ENCODE peak calls at places on chromosomes 7 and 10, in ten cellular contexts. U is gastrocnemius medialis, E is testis, O is fibroblast of mammary gland, A is choroid plexus epithelial cell, Y is HFFc6, F is GM13976, N is Panc1, B is PC-3, Z is endothelial cell. L is an unnamed sample.

GRCh38 chr7:35875292-35875691 is 74.4 kb downstream of the SEPTIN7 start:
- DNase-seq in B (no peak), O (peak), U (no peak), Y (peak), Z (no peak), F (no peak), N (no peak), E (no peak), A (peak), L (no peak)

GRCh38 chr10:20004087-20004523 is 187.9 kb downstream of the PLXDC2 start:
- DNase-seq in Y (no peak), B (no peak), E (peak), O (peak), F (no peak), Z (no peak), A (peak), N (no peak), U (no peak), L (no peak)

GRCh38 chr7:1314021-1314907 is 81.6 kb downstream of the UNCX start:
- DNase-seq in F (no peak), Z (no peak), E (no peak), N (no peak), B (no peak), O (no peak), A (no peak), U (no peak), Y (no peak), L (no peak)

GRCh38 chr10:95785317-95785716 is 29.4 kb downstream of the ENTPD1 start:
- DNase-seq in F (no peak), E (no peak), N (no peak), B (no peak), U (no peak), Y (no peak), A (no peak), O (no peak), Z (no peak), L (no peak)

GRCh38 chr10:59079386-59080226 is 96.8 kb upstream of the PHYHIPL start:
- DNase-seq in Z (no peak), U (no peak), F (no peak), Y (peak), B (peak), O (peak), N (no peak), A (peak), E (no peak), L (no peak)

GRCh38 chr10:74921744-74922143 is 95.3 kb downstream of the KAT6B start:
- DNase-seq in Y (no peak), F (no peak), A (peak), Z (no peak), E (peak), N (no peak), U (no peak), B (no peak), O (peak), L (no peak)

GRCh38 chr10:103580011-103580410 is 86.5 kb downstream of the NEURL1 start:
- DNase-seq in O (no peak), A (no peak), U (peak), E (no peak), Y (no peak), B (no peak), N (no peak), F (no peak), Z (no peak), L (no peak)

GRCh38 chr10:100100651-100101525 is 19.2 kb upstream of the CPN1 start:
- DNase-seq in E (no peak), O (peak), Y (peak), A (peak), U (no peak), Z (no peak), F (no peak), N (peak), B (peak), L (no peak)

GRCh38 chr7:20529260-20529659 is 86.2 kb upstream of the ABCB5 start:
- DNase-seq in N (no peak), F (no peak), Z (no peak), O (no peak), U (no peak), Y (no peak), A (no peak), E (no peak), B (no peak), L (no peak)

GRCh38 chr7:116252249-116252648 is 41.9 kb downstream of the TES start:
- DNase-seq in Z (no peak), Y (no peak), U (no peak), N (no peak), B (no peak), E (no peak), F (no peak), O (no peak), A (no peak), L (no peak)

GRCh38 chr7:116251675-116252074 is 41.3 kb downstream of the TES start:
- DNase-seq in N (no peak), F (no peak), Z (no peak), E (no peak), U (no peak), O (no peak), B (no peak), A (no peak), Y (no peak), L (no peak)

GRCh38 chr7:116246357-116246756 is 36.0 kb downstream of the TES start:
- DNase-seq in Y (no peak), F (no peak), U (no peak), A (no peak), Z (no peak), E (no peak), B (no peak), N (no peak), O (no peak), L (no peak)

GRCh38 chr7:116249969-116250553 is 39.7 kb downstream of the TES start:
- DNase-seq in E (no peak), Z (peak), B (peak), Y (peak), N (no peak), A (peak), U (no peak), F (no peak), O (peak), L (no peak)
- TF ChIP-seq CTCF in E (no peak), Z (peak), B (peak), Y (peak), N (peak), A (peak), U (no peak), F (no peak), O (peak), L (no peak)

DNA sequence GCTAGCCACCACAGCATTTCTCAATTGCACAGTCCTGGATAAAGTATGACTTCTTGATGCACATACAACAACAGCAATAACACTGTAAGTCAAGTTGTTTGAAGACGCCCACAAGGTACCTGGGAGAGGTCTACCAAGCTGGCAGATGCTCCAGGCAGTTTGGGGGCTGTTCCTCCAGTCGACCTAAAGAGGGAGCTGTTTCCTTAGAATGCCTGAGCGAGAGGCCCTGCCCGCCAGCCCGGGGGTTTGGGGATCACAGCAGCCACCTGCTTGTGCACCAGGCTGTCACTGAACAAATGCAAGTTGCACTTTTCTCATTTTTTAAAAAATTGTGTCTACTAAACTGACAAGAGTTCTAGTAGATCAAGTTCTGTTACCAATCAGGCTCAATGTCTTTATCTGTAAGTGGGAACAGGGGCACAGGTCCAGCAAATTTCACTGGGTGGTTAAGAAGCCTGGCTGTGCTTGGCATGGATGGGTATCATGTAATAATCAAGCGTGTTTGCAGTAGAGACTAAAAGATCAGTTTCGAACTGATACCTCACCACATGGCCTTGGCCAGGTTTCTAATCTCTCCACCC is 193.8 kb upstream of the ADO start:
- DNase-seq in F (peak), Y (peak), N (no peak), O (peak), B (peak), A (peak), Z (peak), U (no peak), E (peak), L (peak)
- TF ChIP-seq CTCF in F (peak), Y (peak), N (peak), O (peak), B (peak), A (peak), Z (peak), U (peak), E (peak), L (peak)

GRCh38 chr10:71269301-71270288 is 49.5 kb upstream of the SLC29A3 start:
- DNase-seq in U (no peak), Z (no peak), O (peak), N (no peak), Y (no peak), A (peak), F (no peak), E (peak), B (no peak), L (no peak)

GRCh38 chr10:71268751-71269150 is 50.3 kb upstream of the SLC29A3 start:
- DNase-seq in U (peak), O (peak), N (no peak), Z (no peak), E (peak), F (no peak), B (no peak), Y (no peak), A (no peak), L (no peak)

GRCh38 chr10:71271626-71272025 is 47.4 kb upstream of the SLC29A3 start:
- DNase-seq in O (no peak), Z (no peak), F (no peak), Y (no peak), N (no peak), U (no peak), E (no peak), B (no peak), A (no peak), L (no peak)

GRCh38 chr10:71270821-71271220 is 48.2 kb upstream of the SLC29A3 start:
- DNase-seq in E (no peak), Y (no peak), F (no peak), Z (no peak), A (no peak), B (no peak), O (no peak), U (no peak), N (no peak), L (no peak)

DNA sequence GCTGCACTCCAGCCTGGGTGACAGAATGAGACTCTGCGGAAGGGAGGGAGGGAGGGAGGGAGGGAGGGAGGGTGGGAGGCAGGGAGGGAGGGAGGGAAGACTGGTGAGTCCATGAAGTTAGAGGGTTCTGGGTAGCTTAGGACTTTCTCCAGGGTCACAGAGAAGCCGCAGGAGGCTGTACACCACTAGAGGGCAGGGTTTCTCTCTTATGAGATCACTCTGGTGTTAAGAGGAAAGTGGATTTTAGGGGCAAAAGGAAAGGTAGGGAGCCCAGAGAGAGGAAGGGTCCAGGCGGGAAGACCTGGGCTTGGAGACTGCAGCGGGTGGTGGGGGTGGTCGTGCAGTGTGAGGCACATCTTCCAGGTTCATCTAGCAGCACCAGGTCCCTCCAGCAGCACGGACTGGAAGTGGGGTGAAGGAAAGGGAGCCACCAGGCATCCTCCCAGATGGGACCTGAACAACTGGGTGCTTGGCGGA is 48.7 kb upstream of the SLC29A3 start:
- DNase-seq in N (peak), O (peak), U (no peak), B (peak), E (peak), F (peak), Z (peak), A (peak), Y (peak), L (no peak)
- TF ChIP-seq CTCF in N (peak), O (peak), U (no peak), B (peak), E (peak), F (peak), Z (peak), A (peak), Y (peak), L (no peak)

GRCh38 chr7:44326261-44327125 is 1.1 kb upstream of the CAMK2B start:
- DNase-seq in N (no peak), U (no peak), Z (no peak), E (no peak), F (no peak), B (no peak), A (no peak), O (no peak), Y (no peak), L (no peak)

GRCh38 chr7:44327981-44328380 is 2.6 kb upstream of the CAMK2B start:
- DNase-seq in B (no peak), U (no peak), A (no peak), E (no peak), Z (no peak), O (no peak), N (no peak), F (no peak), Y (no peak), L (no peak)

GRCh38 chr7:44325181-44325671 is at the start of gene CAMK2B:
- DNase-seq in Y (no peak), A (no peak), N (no peak), E (no peak), Z (no peak), U (no peak), F (peak), O (no peak), B (no peak), L (no peak)

GRCh38 chr7:44324204-44325126 is 929 bp downstream of the CAMK2B start:
- DNase-seq in A (no peak), N (no peak), U (no peak), B (no peak), E (no peak), Y (no peak), F (no peak), Z (no peak), O (no peak), L (no peak)

GRCh38 chr7:44325811-44326241 is 432 bp upstream of the CAMK2B start:
- DNase-seq in A (no peak), Z (no peak), N (no peak), O (no peak), E (no peak), Y (no peak), U (no peak), F (no peak), B (no peak), L (no peak)
- TF ChIP-seq CTCF in A (no peak), Z (no peak), N (no peak), O (no peak), E (no peak), Y (no peak), U (no peak), F (no peak), B (no peak), L (no peak)

GRCh38 chr10:625335-625699 is 64.2 kb downstream of the DIP2C start:
- DNase-seq in N (no peak), Z (no peak), A (no peak), O (no peak), E (peak), Y (no peak), F (no peak), U (peak), B (no peak), L (no peak)
- TF ChIP-seq CTCF in N (no peak), Z (no peak), A (no peak), O (no peak), E (no peak), Y (no peak), F (no peak), U (no peak), B (no peak), L (no peak)

DNA sequence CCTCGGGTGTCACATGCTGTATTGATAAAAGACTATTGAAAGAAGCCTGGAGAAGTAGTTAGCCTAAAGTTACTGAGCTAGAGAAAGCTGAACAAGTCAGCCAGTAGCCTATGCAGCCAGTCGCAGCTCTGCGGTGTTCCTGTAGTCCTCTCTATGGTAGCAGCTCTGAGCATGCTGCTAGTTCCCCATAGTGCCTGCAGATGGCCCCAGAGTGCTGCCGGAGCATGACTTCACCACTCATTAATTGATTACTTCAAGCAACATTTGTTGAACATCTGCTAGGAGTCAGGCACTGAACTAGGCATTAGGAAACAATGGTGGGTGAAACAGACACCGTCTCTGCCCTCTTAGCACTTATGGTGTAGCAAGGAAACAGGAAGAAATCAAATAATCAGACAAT is 422.7 kb downstream of the SORCS3 start:
- DNase-seq in A (peak), B (peak), E (peak), Y (no peak), N (peak), Z (peak), U (no peak), O (peak), F (no peak), L (no peak)
- TF ChIP-seq CTCF in A (peak), B (peak), E (peak), Y (no peak), N (peak), Z (peak), U (no peak), O (peak), F (peak), L (no peak)